ENCODE peak calls at places on chromosome 13, in four cellular contexts. C is neuronal stem cell, N is H1, A is IMR-90. M is an unnamed sample.

GRCh38 chr13:63636231-63636993 is 2220.8 kb upstream of the PCDH20 start:
- DNase-seq in C (no peak), N (no peak), A (no peak), M (peak)

GRCh38 chr13:29963086-29963485 is 112.7 kb upstream of the UBL3 start:
- DNase-seq in N (no peak), A (no peak), C (no peak), M (no peak)

GRCh38 chr13:26482451-26483197 is 74.9 kb upstream of the WASF3 start:
- DNase-seq in A (peak), C (peak), N (peak), M (peak)

GRCh38 chr13:99693812-99694211 is 192.5 kb downstream of the TM9SF2 start:
- DNase-seq in C (no peak), N (no peak), A (no peak), M (no peak)

GRCh38 chr13:93270769-93271753 is 44.5 kb downstream of the GPC6 start:
- DNase-seq in N (no peak), C (no peak), A (peak), M (peak)

GRCh38 chr13:101579291-101579802 is 126.9 kb downstream of the ITGBL1 start:
- DNase-seq in A (peak), N (no peak), C (no peak), M (no peak)

GRCh38 chr13:98487522-98487921 is 89.4 kb downstream of the STK24 start:
- DNase-seq in N (no peak), A (no peak), C (no peak), M (no peak)

GRCh38 chr13:48775804-48776203 is 122.1 kb downstream of the CYSLTR2 start:
- DNase-seq in N (no peak), A (peak), C (no peak), M (peak)

GRCh38 chr13:95118541-95119324 is 182.5 kb downstream of the ABCC4 start:
- DNase-seq in N (no peak), A (no peak), C (no peak), M (no peak)

GRCh38 chr13:73958657-73959397 is 175.4 kb downstream of the KLF12 start:
- DNase-seq in A (no peak), C (no peak), N (no peak), M (no peak)

GRCh38 chr13:90375851-90376250 is 971.6 kb upstream of the MIR17HG start:
- DNase-seq in C (no peak), N (no peak), A (no peak), M (no peak)

GRCh38 chr13:32804673-32805260 is 211.5 kb upstream of the KL start:
- DNase-seq in N (no peak), A (peak), C (no peak), M (no peak)

GRCh38 chr13:110399801-110400200 is 92.7 kb downstream of the COL4A2 start:
- DNase-seq in N (no peak), A (peak), C (no peak), M (no peak)

GRCh38 chr13:94217370-94217769 is 262.1 kb downstream of the DCT start:
- DNase-seq in C (no peak), A (peak), N (no peak), M (no peak)

GRCh38 chr13:71149498-71150363 is 717.3 kb downstream of the DACH1 start:
- DNase-seq in N (no peak), C (no peak), A (no peak), M (no peak)

GRCh38 chr13:50410921-50411712 is 395.9 kb downstream of the KCNRG start:
- DNase-seq in N (no peak), A (peak), C (no peak), M (peak)

GRCh38 chr13:44796597-44797517 is 192.4 kb downstream of the NUFIP1 start:
- DNase-seq in N (no peak), A (no peak), C (no peak), M (no peak)

GRCh38 chr13:50071399-50071798 is 56.2 kb downstream of the KCNRG start:
- DNase-seq in A (no peak), N (no peak), C (no peak), M (peak)

GRCh38 chr13:92074658-92075057 is 676.2 kb downstream of the GPC5 start:
- DNase-seq in C (peak), A (no peak), N (no peak), M (peak)

GRCh38 chr13:21749410-21749809 is 78.5 kb downstream of the FGF9 start:
- DNase-seq in A (peak), C (no peak), N (no peak), M (no peak)

GRCh38 chr13:111005364-111005763 is 90.5 kb upstream of the ANKRD10 start:
- DNase-seq in C (no peak), N (no peak), A (peak), M (peak)

GRCh38 chr13:41405367-41405766 is 52.0 kb upstream of the RGCC start:
- DNase-seq in A (no peak), N (no peak), C (no peak), M (no peak)

GRCh38 chr13:107450426-107450825 is 764.9 kb downstream of the LIG4 start:
- DNase-seq in N (no peak), A (peak), C (no peak), M (no peak)

GRCh38 chr13:51728972-51729371 is 75.0 kb downstream of the DHRS12 start:
- DNase-seq in C (no peak), N (no peak), A (peak), M (no peak)

GRCh38 chr13:67437246-67437645 is 207.1 kb upstream of the PCDH9 start:
- DNase-seq in A (no peak), N (no peak), C (no peak), M (no peak)

GRCh38 chr13:108656742-108657141 is 27.3 kb downstream of the MYO16 start:
- DNase-seq in C (no peak), N (no peak), A (no peak), M (no peak)

GRCh38 chr13:113905018-113905417 is 41.1 kb upstream of the GAS6 start:
- DNase-seq in A (no peak), C (no peak), N (no peak), M (no peak)

GRCh38 chr13:113905942-113906341 is 42.1 kb upstream of the GAS6 start:
- DNase-seq in A (no peak), C (no peak), N (no peak), M (no peak)

GRCh38 chr13:113907637-113908617 is 44.1 kb upstream of the GAS6 start:
- DNase-seq in C (no peak), N (no peak), A (peak), M (peak)

GRCh38 chr13:113904411-113904810 is 40.5 kb upstream of the GAS6 start:
- DNase-seq in N (peak), A (peak), C (no peak), M (peak)

DNA sequence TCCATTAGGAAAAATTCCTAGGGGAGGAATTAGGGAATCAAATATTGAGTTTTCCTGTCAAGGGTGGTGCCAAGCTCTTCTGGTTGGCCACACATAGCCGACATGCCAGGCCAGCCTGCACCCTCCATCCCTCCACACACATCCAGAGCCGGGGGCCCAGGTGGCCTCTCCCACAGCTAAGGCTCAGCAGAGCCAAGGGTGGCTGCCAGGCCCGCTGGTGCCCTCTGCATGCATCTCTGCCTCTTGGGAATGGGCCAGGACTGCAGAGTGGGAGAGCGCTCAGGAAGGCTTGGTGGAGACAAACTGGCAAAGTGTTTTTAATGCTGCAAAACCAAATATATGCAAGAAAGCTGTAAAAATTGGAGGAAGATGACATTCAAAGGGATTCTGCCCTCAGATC is 42.7 kb upstream of the GAS6 start:
- DNase-seq in N (peak), A (no peak), C (no peak), M (no peak)
- H3K18ac ChIP-seq in N (no peak), A (peak), C (no peak), M (no peak)

GRCh38 chr13:45932611-45933182 is 81.1 kb upstream of the SIAH3 start:
- DNase-seq in N (no peak), C (no peak), A (no peak), M (no peak)

GRCh38 chr13:45932172-45932571 is 80.6 kb upstream of the SIAH3 start:
- DNase-seq in A (no peak), C (no peak), N (no peak), M (no peak)

GRCh38 chr13:45936621-45937020 is 85.1 kb upstream of the SIAH3 start:
- DNase-seq in N (no peak), A (no peak), C (no peak), M (peak)

GRCh38 chr13:45933203-45934014 is 81.9 kb upstream of the SIAH3 start:
- DNase-seq in A (no peak), C (no peak), N (no peak), M (no peak)

GRCh38 chr13:45934283-45934682 is 82.7 kb upstream of the SIAH3 start:
- DNase-seq in A (no peak), N (no peak), C (no peak), M (no peak)
- H3K4me2 ChIP-seq in A (no peak), N (no peak), C (no peak), M (no peak)

GRCh38 chr13:76462003-76462402 is 424.2 kb downstream of the KCTD12 start:
- DNase-seq in A (peak), C (no peak), N (no peak), M (no peak)

GRCh38 chr13:76463314-76463713 is 422.9 kb downstream of the KCTD12 start:
- DNase-seq in N (no peak), C (no peak), A (no peak), M (no peak)
- H3K18ac ChIP-seq in N (no peak), C (no peak), A (no peak), M (no peak)

GRCh38 chr13:20415288-20415644 is 110.4 kb downstream of the CRYL1 start:
- DNase-seq in C (no peak), N (no peak), A (no peak), M (no peak)

GRCh38 chr13:20415694-20416107 is 110.0 kb downstream of the CRYL1 start:
- DNase-seq in N (no peak), C (no peak), A (no peak), M (no peak)

GRCh38 chr13:20412761-20413355 is 112.8 kb downstream of the CRYL1 start:
- DNase-seq in N (no peak), A (peak), C (no peak), M (peak)

GRCh38 chr13:20416223-20416622 is 109.4 kb downstream of the CRYL1 start:
- DNase-seq in C (no peak), N (no peak), A (no peak), M (no peak)

DNA sequence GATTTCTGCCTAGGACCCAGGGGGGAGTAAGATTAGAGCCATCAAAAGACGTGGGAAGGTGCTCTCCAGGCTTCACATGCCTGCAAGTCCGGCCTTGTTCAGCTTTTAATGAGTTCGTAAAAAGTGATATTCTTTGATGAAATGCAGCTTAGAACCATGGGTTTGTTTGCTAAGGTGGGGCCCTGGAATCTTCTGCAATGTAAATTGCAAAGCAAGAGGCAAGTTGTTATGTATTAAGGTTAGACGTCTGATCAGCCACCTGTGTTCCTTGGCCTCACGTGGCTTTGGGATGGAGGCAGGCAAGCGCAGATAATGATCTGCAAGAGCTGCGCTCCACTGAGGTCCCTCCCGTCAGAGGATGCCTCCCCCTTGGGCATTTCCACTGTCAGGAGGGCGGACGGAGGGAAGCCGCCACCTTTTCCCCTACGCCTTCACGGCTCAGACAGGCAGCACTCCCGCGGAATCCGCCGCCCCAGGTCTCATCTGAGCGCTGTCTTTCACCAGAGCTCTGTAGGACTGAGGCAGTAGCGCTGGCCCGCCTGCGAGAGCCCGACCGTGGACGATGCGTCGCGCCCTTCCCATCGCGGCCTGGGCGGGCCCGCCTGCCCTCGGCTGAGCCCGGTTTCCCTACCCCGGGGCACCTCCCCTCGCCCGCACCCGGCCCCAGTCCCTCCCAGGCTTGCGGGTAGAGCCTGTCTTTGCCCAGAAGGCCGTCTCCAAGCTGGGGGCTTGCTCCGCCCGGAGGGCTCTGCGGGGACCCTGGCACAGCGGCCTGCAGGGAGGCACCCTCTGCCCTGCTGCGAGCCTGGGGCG is 111.0 kb downstream of the CRYL1 start:
- DNase-seq in N (peak), A (no peak), C (no peak), M (peak)
- H3K4me2 ChIP-seq in N (peak), A (no peak), C (no peak), M (peak)

GRCh38 chr13:76594435-76594834 is 291.8 kb downstream of the KCTD12 start:
- DNase-seq in C (no peak), N (no peak), A (no peak), M (no peak)
- H3K18ac ChIP-seq in C (no peak), N (no peak), A (no peak), M (no peak)

GRCh38 chr13:103031332-103031873 is 34.8 kb downstream of the SLC10A2 start:
- DNase-seq in A (no peak), C (no peak), N (no peak), M (no peak)

GRCh38 chr13:103040006-103040405 is 26.2 kb downstream of the SLC10A2 start:
- DNase-seq in C (no peak), A (no peak), N (no peak), M (no peak)

GRCh38 chr13:103033999-103034398 is 32.2 kb downstream of the SLC10A2 start:
- DNase-seq in N (no peak), C (no peak), A (no peak), M (no peak)

GRCh38 chr13:103039183-103039582 is 27.0 kb downstream of the SLC10A2 start:
- DNase-seq in N (no peak), C (no peak), A (no peak), M (peak)

DNA sequence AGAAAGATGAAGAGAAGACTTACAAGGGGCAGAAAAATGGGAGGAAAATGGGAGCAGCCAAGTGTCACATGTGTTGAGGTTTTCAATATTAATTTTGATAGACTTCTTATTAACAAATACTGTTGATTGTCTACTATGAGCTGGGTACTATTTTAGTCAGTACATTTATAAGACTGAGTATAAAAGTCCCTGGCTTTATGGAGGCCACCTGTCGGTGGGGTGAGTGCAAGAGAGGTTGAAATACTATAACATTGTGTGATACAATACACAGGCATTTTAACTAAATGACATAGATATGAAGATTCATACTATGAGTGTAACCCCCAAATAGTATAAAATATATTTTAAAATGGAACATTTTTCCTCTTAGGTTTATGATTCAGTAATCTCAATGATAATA is 29.9 kb downstream of the SLC10A2 start:
- DNase-seq in C (no peak), N (no peak), A (no peak), M (no peak)
- H3K4me2 ChIP-seq in C (no peak), N (no peak), A (no peak), M (no peak)

DNA sequence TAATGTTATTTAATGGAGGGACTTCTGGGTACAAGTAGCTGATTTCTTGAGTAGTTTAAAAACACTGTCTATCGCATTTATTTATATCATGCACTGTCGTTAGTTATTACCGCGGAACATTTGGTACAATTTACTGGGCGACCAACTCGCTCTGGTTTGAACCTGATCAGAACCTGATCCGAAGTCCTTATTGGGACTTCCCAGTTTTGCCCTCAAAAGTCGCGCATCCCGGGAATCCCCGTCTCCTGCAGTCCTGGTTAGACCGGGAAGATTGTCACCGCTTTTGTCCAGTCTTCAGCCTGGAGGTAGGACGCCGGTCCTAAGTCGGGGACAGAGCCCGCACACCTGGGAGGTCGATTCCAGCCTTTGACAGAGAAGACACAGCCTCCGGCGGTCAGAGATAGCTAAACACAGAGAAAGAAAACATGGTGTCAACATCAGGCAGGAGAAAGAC is 694 bp downstream of the CLN5 start:
- DNase-seq in C (peak), A (peak), N (no peak), M (peak)
- H3K18ac ChIP-seq in C (peak), A (peak), N (peak), M (peak)

M was measured in mesendoderm.